ENCODE peak calls at places on chromosomes 1 and 21, in eight cellular contexts. N is AG04450; S is right cardiac atrium; J is CD8-positive, alpha-beta T cell; Y is GM23338; I is skeletal muscle cell; G is fibroblast of mammary gland; A is fibroblast of the aortic adventitia. Q is an unnamed sample.

GRCh38 chr1:41695118-41695517 is 210.6 kb upstream of the EDN2 start:
- DNase-seq in N (no peak), S (peak), J (no peak), Y (no peak), I (no peak), G (no peak), A (no peak), Q (no peak)

GRCh38 chr1:152926091-152926490 is 17.7 kb downstream of the IVL start:
- DNase-seq in N (no peak), S (no peak), J (no peak), Y (peak), I (peak), G (peak), A (peak), Q (no peak)

GRCh38 chr1:2546515-2547209 is 9.5 kb upstream of the TNFRSF14 start:
- DNase-seq in N (no peak), S (peak), J (peak), Y (peak), I (no peak), G (peak), A (peak), Q (peak)

GRCh38 chr1:20481643-20482498 is 4.1 kb downstream of the CAMK2N1 start:
- DNase-seq in N (no peak), S (no peak), J (no peak), Y (no peak), I (no peak), G (no peak), A (no peak), Q (no peak)

GRCh38 chr1:27574001-27574781 is 29.8 kb downstream of the AHDC1 start:
- DNase-seq in N (no peak), S (peak), J (no peak), Y (no peak), I (no peak), G (no peak), A (no peak), Q (no peak)

GRCh38 chr1:226939439-226940028 is 560 bp upstream of the COQ8A start:
- DNase-seq in N (no peak), S (peak), J (peak), Y (peak), I (no peak), G (no peak), A (no peak), Q (peak)

GRCh38 chr1:39898648-39899603 is 2.8 kb downstream of the MYCL start:
- DNase-seq in N (no peak), S (peak), J (no peak), Y (peak), I (no peak), G (peak), A (peak), Q (no peak)

GRCh38 chr1:25173809-25174320 is 58.4 kb downstream of the SYF2 start:
- DNase-seq in N (no peak), S (no peak), J (no peak), Y (no peak), I (no peak), G (no peak), A (no peak), Q (no peak)

GRCh38 chr1:147756336-147756735 is 4.1 kb downstream of the GJA5 start:
- DNase-seq in N (no peak), S (no peak), J (no peak), Y (no peak), I (no peak), G (no peak), A (no peak), Q (no peak)

GRCh38 chr1:7576946-7577657 is 194.0 kb upstream of the VAMP3 start:
- DNase-seq in N (no peak), S (no peak), J (no peak), Y (peak), I (no peak), G (no peak), A (no peak), Q (no peak)

GRCh38 chr1:56917356-56917755 is 48.5 kb downstream of the C8B start:
- DNase-seq in N (no peak), S (no peak), J (no peak), Y (no peak), I (no peak), G (no peak), A (no peak), Q (no peak)

GRCh38 chr1:166128195-166128594 is 38.6 kb downstream of the FAM78B start:
- DNase-seq in N (no peak), S (no peak), J (no peak), Y (no peak), I (no peak), G (no peak), A (no peak), Q (no peak)
- H3K4me3 ChIP-seq in N (no peak), S (no peak), J (no peak), Y (no peak), I (no peak), G (no peak), A (no peak), Q (no peak)

DNA sequence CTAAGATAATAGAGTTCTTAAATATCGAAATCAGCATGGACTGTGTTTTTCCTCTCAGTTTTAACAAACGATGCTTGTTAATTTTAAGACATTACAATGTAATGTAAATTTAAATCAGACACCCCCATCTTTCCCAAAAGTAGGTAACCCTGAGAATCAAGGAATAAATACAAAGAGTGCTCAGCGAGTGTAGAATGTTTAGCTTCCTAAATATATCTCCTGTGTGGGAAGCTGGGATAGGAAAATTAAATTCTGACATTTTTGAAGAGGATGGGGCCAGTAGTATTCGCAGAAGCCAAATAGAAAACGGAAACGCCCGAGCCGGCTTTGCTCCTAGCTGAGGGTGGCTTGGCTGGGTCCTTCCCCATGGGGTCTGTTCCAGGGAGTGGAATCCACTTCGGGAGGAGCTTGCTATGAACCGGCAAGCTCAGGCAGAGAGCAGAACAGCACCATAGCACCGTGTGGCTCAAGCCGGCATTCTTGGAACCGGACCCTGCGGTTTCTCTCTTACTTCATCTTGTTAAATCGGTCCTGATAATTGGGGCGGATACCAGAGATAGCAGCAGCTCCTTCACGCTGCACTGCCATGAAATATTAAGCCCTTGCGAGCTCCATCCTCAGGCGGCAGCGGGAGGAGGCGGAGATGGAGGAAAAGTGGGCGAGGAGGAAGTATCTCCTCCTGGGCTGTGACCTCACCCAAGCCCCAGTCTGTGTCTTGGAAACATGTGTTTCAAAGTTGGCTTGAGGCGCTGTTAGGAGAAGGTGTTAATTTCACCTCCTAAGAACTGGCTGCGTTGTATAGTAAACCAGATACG is 24.9 kb downstream of the MAP3K7CL start:
- DNase-seq in N (no peak), S (peak), J (no peak), Y (peak), I (no peak), G (peak), A (peak), Q (no peak)
- H3K4me3 ChIP-seq in N (peak), S (peak), J (no peak), Y (no peak), I (peak), G (peak), A (peak), Q (no peak)

GRCh38 chr1:98366343-98366742 is 295.2 kb upstream of the SNX7 start:
- DNase-seq in N (no peak), S (no peak), J (no peak), Y (no peak), I (no peak), G (no peak), A (no peak), Q (no peak)

GRCh38 chr1:98360864-98361263 is 300.7 kb upstream of the SNX7 start:
- DNase-seq in N (no peak), S (no peak), J (no peak), Y (no peak), I (no peak), G (no peak), A (no peak), Q (no peak)

GRCh38 chr1:98367426-98367825 is 294.1 kb upstream of the SNX7 start:
- DNase-seq in N (no peak), S (no peak), J (no peak), Y (no peak), I (no peak), G (no peak), A (no peak), Q (no peak)

GRCh38 chr1:98368995-98369394 is 292.5 kb upstream of the SNX7 start:
- DNase-seq in N (no peak), S (no peak), J (no peak), Y (no peak), I (no peak), G (no peak), A (no peak), Q (no peak)

GRCh38 chr1:98364544-98364943 is 297.0 kb upstream of the SNX7 start:
- DNase-seq in N (no peak), S (no peak), J (no peak), Y (no peak), I (no peak), G (no peak), A (no peak), Q (no peak)
- H3K4me3 ChIP-seq in N (no peak), S (no peak), J (no peak), Y (no peak), I (no peak), G (no peak), A (no peak), Q (no peak)

DNA sequence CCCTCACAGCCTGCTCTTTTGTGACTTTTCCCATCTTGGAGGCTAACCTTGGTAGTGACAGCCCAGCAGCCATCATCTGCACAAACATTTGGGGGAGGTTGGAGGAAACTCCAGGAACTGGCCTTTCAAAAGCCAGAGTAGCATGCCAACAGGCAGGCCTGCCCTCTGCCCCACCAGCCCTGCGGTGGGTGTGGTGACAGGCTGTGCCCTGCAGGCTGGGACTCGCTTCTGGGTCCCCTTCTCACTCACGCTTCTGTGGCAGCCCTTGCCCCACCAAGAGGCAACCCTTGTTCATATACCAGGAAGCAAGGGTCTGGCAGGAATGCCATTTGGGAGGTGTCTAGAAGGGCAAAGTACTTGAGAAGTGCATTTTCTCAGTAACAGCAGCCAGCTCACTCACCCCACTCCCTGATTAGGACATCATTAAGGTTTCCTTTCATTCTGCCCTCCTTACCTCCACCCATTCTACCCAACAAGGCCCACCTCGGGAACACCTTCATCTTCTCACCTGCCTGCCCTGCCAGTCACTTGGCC is 20.8 kb upstream of the FAM3B start:
- DNase-seq in N (no peak), S (no peak), J (no peak), Y (no peak), I (no peak), G (no peak), A (no peak), Q (no peak)
- H3K4me3 ChIP-seq in N (no peak), S (no peak), J (no peak), Y (no peak), I (no peak), G (no peak), A (no peak), Q (no peak)

GRCh38 chr1:35180776-35181374 is 12.1 kb downstream of the SFPQ start:
- DNase-seq in N (no peak), S (no peak), J (no peak), Y (no peak), I (no peak), G (no peak), A (peak), Q (no peak)

GRCh38 chr1:35178295-35178695 is 14.7 kb downstream of the SFPQ start:
- DNase-seq in N (no peak), S (no peak), J (no peak), Y (no peak), I (no peak), G (no peak), A (no peak), Q (no peak)

GRCh38 chr1:35181790-35182455 is 11.0 kb downstream of the SFPQ start:
- DNase-seq in N (no peak), S (no peak), J (no peak), Y (no peak), I (no peak), G (no peak), A (no peak), Q (no peak)

GRCh38 chr1:35178874-35179380 is 14.0 kb downstream of the SFPQ start:
- DNase-seq in N (no peak), S (no peak), J (no peak), Y (no peak), I (no peak), G (no peak), A (no peak), Q (no peak)

DNA sequence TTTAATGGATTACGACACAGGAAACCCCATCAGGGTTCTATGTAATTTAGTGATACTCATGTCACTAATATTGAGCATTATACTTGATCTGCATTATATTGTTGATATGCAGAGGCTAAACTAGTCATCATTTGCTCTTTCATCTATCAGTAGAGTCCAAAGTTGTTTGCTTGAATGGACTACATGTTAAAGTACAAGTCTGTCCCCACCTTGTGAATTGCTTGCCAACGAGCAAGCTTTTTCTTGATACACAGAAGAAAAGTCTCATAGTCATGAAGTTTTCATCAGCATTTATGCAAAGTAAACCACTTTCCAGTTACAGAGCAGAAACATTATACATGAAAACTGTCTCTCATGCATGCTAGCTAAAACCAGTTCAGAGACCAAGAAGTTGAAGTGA is 13.1 kb downstream of the SFPQ start:
- DNase-seq in N (no peak), S (no peak), J (no peak), Y (no peak), I (no peak), G (no peak), A (no peak), Q (no peak)
- H3K4me3 ChIP-seq in N (no peak), S (no peak), J (no peak), Y (no peak), I (no peak), G (no peak), A (no peak), Q (no peak)

DNA sequence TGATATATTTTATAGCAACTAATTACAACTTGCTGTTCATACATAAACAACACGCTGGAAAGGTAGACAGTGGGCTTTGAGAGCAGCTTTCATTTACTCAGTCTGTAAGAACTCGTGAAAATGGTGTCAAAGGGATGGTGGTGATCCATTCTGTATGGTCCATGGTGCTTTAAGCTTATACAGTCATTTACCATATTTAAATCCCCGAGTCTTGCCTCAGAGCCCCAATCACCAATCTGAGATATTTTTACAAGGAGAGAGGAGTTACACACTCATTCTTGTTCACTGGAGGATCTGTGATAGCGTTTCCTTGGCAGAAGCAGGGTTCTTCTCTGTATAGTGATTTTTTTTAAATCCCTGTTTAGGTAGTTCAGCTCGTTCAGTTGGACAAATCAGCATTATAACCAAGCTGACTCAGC is 694.6 kb downstream of the USP25 start:
- DNase-seq in N (no peak), S (no peak), J (no peak), Y (no peak), I (no peak), G (peak), A (peak), Q (no peak)
- H3K4me3 ChIP-seq in N (no peak), S (peak), J (no peak), Y (no peak), I (peak), G (peak), A (peak), Q (no peak)

GRCh38 chr1:23370744-23371710 is 1.4 kb upstream of the ZNF436 start:
- DNase-seq in N (no peak), S (no peak), J (no peak), Y (peak), I (no peak), G (peak), A (no peak), Q (no peak)

GRCh38 chr1:23368562-23369334 is 888 bp downstream of the ZNF436 start:
- DNase-seq in N (peak), S (peak), J (peak), Y (peak), I (peak), G (peak), A (peak), Q (peak)

GRCh38 chr1:23371987-23372386 is 2.4 kb upstream of the ZNF436 start:
- DNase-seq in N (no peak), S (no peak), J (no peak), Y (peak), I (no peak), G (peak), A (no peak), Q (no peak)

GRCh38 chr1:23369335-23370013 is at the start of gene ZNF436:
- DNase-seq in N (peak), S (peak), J (peak), Y (peak), I (peak), G (peak), A (peak), Q (no peak)

GRCh38 chr1:23370270-23370743 is 671 bp upstream of the ZNF436 start:
- DNase-seq in N (no peak), S (no peak), J (no peak), Y (no peak), I (no peak), G (no peak), A (peak), Q (no peak)
- H3K4me3 ChIP-seq in N (peak), S (peak), J (no peak), Y (no peak), I (peak), G (peak), A (peak), Q (no peak)